ENCODE peak calls at places on chromosomes 6 and 20, in four cellular contexts. K, V, E and B are unnamed samples.

GRCh38 chr20:535958-536357 is 7.6 kb downstream of the CSNK2A1 start:
- DNase-seq in K (no peak), V (no peak), E (peak; percentile 33), B (peak; percentile 30)

GRCh38 chr20:23298926-23299672 is 51.5 kb upstream of the NXT1 start:
- DNase-seq in K (no peak), V (peak; percentile 39), E (no peak), B (no peak)

GRCh38 chr20:57323034-57323433 is 6.6 kb upstream of the SPO11 start:
- DNase-seq in K (no peak), V (peak; percentile 81), E (peak; percentile 18), B (peak; percentile 70)

GRCh38 chr20:15162061-15162740 is 824.8 kb upstream of the FLRT3 start:
- DNase-seq in K (no peak), V (no peak), E (no peak), B (no peak)

GRCh38 chr6:166112580-166112979 is 55.1 kb downstream of the TBXT start:
- DNase-seq in K (no peak), V (peak; percentile 96), E (no peak), B (no peak)

GRCh38 chr6:39908838-39909583 is 25.3 kb downstream of the MOCS1 start:
- DNase-seq in K (no peak), V (no peak), E (no peak), B (no peak)

GRCh38 chr6:137799950-137800568 is 67.0 kb upstream of the TNFAIP3 start:
- DNase-seq in K (peak; percentile 24), V (peak; percentile 65), E (peak; percentile 44), B (peak; percentile 72)

GRCh38 chr6:168597471-168597875 is 156.5 kb downstream of the SMOC2 start:
- DNase-seq in K (no peak), V (no peak), E (peak; percentile 37), B (no peak)

GRCh38 chr6:8329592-8329991 is 105.8 kb downstream of the SLC35B3 start:
- DNase-seq in K (no peak), V (no peak), E (no peak), B (no peak)

GRCh38 chr20:22744341-22745193 is 160.2 kb upstream of the FOXA2 start:
- DNase-seq in K (no peak), V (no peak), E (no peak), B (peak; percentile 35)

GRCh38 chr20:45924391-45925261 is 9.9 kb upstream of the PCIF1 start:
- DNase-seq in K (no peak), V (peak; percentile 73), E (no peak), B (no peak)

GRCh38 chr6:160188773-160189172 is 67.2 kb downstream of the SLC22A1 start:
- DNase-seq in K (no peak), V (peak; percentile 38), E (no peak), B (no peak)

GRCh38 chr6:72554761-72555221 is 67.1 kb upstream of the KCNQ5 start:
- DNase-seq in K (no peak), V (peak; percentile 70), E (no peak), B (peak; percentile 36)

GRCh38 chr20:23143098-23143497 is 57.0 kb upstream of the CD93 start:
- DNase-seq in K (no peak), V (peak; percentile 93), E (peak; percentile 37), B (peak; percentile 76)

GRCh38 chr6:124298682-124299081 is 495.0 kb downstream of the NKAIN2 start:
- DNase-seq in K (no peak), V (no peak), E (no peak), B (no peak)

GRCh38 chr6:136547336-136547735 is 2.9 kb downstream of the MAP7 start:
- DNase-seq in K (no peak), V (peak; percentile 81), E (no peak), B (peak; percentile 35)

GRCh38 chr6:97401533-97401932 is 118.5 kb upstream of the MMS22L start:
- DNase-seq in K (no peak), V (peak; percentile 53), E (no peak), B (no peak)

GRCh38 chr6:148530394-148530923 is 187.8 kb downstream of the SASH1 start:
- DNase-seq in K (no peak), V (peak; percentile 95), E (no peak), B (no peak)

GRCh38 chr6:26232950-26233607 is 131.9 kb upstream of the BTN3A2 start:
- DNase-seq in K (no peak), V (no peak), E (no peak), B (peak; percentile 25)

GRCh38 chr6:156601821-156602301 is 175.3 kb upstream of the ARID1B start:
- DNase-seq in K (no peak), V (no peak), E (no peak), B (no peak)

GRCh38 chr20:12987261-12987660 is 21.5 kb upstream of the SPTLC3 start:
- DNase-seq in K (no peak), V (no peak), E (no peak), B (no peak)

DNA sequence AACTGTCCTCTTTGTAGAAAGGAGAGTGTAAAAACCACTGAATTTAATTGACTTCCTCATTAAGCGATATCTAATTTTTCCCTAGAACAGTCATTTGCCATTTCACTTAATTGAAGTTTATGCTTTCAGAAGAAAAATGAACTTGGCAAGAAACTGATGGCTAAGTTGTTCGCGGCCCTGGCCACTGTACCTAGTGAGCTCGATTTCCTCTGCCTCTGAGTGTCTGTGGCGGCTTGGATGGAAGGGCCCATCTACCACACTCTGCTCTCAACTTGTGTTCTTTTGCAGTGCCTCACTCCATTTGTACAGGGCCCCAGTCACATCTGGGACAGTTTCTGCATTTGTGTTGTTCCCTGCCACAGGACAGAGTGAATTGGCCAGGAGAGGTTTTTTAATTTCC is 102.9 kb downstream of the BCAS1 start:
- DNase-seq in K (no peak), V (no peak), E (no peak), B (no peak)
- H3K36me3 ChIP-seq in K (no peaks in the 10 kb centered on the region), V (no peaks in the 10 kb centered on the region), E (no peaks in the 10 kb centered on the region), B (no peaks in the 10 kb centered on the region)

DNA sequence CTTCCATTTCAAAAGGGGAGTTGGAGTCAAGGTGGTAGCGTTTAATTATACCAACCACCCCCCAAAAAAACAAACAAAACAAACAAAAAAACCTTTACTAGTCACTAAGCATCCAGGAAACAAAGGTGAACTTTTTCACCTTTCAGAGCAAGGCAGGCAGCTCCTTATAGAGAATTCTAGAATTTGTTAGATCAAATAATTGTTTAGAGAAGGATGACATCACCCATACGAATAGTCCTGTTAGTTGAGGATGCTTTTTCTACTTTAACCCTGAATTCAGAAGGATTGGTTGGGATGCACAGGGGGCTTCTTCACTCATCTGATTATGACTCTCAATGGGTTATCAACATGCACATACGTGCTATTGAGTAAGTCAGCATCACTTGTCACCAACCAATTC is 44.3 kb downstream of the GNAS start:
- DNase-seq in K (no peak), V (peak; percentile 36), E (no peak), B (no peak)
- H3K36me3 ChIP-seq in K (no peaks in the 10 kb centered on the region), V (peaks cover 15% of the 10 kb centered on the region), E (peaks cover 8% of the 10 kb centered on the region), B (peaks cover 4% of the 10 kb centered on the region)

GRCh38 chr6:3033652-3034051 is 34.0 kb downstream of the NQO2 start:
- DNase-seq in K (no peak), V (no peak), E (no peak), B (no peak)
- H3K36me3 ChIP-seq in K (no peaks in the 10 kb centered on the region), V (no peaks in the 10 kb centered on the region), E (no peaks in the 10 kb centered on the region), B (no peaks in the 10 kb centered on the region)

GRCh38 chr6:170313716-170314295 is 7.2 kb downstream of the FAM120B start:
- DNase-seq in K (no peak), V (no peak), E (no peak), B (no peak)
- H3K36me3 ChIP-seq in K (no peaks in the 10 kb centered on the region), V (peaks cover 14% of the 10 kb centered on the region), E (peaks cover 1% of the 10 kb centered on the region), B (peaks cover 7% of the 10 kb centered on the region)

DNA sequence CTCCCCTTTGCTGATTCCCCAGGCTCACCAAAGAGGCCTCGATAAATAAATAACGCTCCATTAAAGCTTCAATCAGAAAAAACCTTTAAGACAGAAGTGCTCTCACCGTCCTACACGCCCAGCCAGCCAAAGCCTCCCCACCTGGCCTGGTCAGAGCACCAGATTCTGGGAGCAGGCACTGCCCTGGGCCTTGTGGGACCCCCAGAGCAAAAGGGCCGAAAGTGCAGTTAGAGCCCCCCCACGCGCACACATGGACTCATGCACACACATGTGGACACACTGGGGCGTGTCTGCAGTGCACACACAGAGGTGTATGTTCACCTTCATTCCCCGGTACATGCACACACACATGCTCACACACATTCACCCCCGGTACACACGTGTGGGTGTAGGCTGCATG is 1.9 kb upstream of the NECAB3 start:
- DNase-seq in K (no peak), V (no peak), E (no peak), B (no peak)
- H3K36me3 ChIP-seq in K (no peaks in the 10 kb centered on the region), V (no peaks in the 10 kb centered on the region), E (no peaks in the 10 kb centered on the region), B (peaks cover 7% of the 10 kb centered on the region)

DNA sequence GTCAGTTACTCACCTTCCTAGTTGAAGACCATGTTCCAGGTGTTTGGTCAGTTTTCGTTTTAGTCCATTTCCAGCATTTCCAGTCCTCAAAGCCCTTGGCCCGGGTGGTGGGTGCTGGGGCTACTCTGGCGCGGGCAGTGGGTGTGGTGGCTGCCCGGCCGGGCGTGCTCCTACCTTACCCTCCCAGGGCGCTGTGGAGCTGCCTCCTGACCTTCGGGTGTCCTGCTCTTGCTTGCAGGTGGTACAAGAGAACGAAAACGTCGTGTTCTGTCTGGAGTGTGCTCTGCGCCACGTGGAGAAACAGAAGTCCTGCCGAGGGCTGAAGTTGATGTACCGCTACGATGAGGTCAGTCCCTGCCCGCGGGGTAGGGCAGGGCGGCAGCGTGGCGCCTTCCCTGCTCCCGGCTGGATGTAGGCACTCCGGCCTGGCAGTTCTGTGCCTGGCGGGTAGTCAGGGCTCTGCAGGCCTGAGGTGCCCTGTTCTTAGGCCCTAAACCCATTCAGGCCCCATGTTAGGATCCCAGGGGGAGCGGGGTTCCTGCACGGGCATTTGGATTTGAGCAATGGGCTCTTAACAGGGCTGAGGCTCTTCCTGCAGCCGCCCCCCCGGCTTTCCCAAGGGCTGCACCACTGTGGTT is 145.8 kb downstream of the DTNBP1 start:
- DNase-seq in K (no peak), V (no peak), E (no peak), B (no peak)
- H3K36me3 ChIP-seq in K (peaks cover 9% of the 10 kb centered on the region), V (peaks cover 29% of the 10 kb centered on the region), E (peaks cover 22% of the 10 kb centered on the region), B (peaks cover 4% of the 10 kb centered on the region)